ENCODE peak calls at places on chromosomes 11 and 22, in five cellular contexts. D is spleen; J is CD4-positive, alpha-beta memory T cell; K is adrenal gland; Q is pancreas. S is an unnamed sample. For H3K9me3, the result is how much of the 10 kb centered on the place peaks cover.

GRCh38 chr11:548700-549603 is 11.6 kb downstream of the LMNTD2 start:
- DNase-seq in D (peak), J (no peak), K (no peak), Q (peak), S (peak)

GRCh38 chr22:24592846-24593809 is at the start of gene LRRC75B:
- DNase-seq in D (peak), J (no peak), K (peak), Q (peak), S (peak)

GRCh38 chr11:72614381-72614780 is 59.8 kb downstream of the PDE2A start:
- DNase-seq in D (no peak), J (no peak), K (peak), Q (no peak), S (no peak)

GRCh38 chr11:118200901-118201680 is 23.7 kb downstream of the JAML start:
- DNase-seq in D (no peak), J (peak), K (no peak), Q (no peak), S (no peak)

GRCh38 chr11:92211576-92212167 is 12.9 kb upstream of the FAT3 start:
- DNase-seq in D (no peak), J (no peak), K (peak), Q (no peak), S (peak)

GRCh38 chr22:25143161-25144076 is 56.2 kb upstream of the CRYBB3 start:
- DNase-seq in D (no peak), J (no peak), K (no peak), Q (no peak), S (no peak)

GRCh38 chr11:31824791-31825452 is 13.8 kb upstream of the PAX6 start:
- DNase-seq in D (no peak), J (no peak), K (no peak), Q (no peak), S (no peak)

GRCh38 chr11:114964676-114965214 is 286.4 kb downstream of the NXPE2 start:
- DNase-seq in D (no peak), J (no peak), K (no peak), Q (no peak), S (no peak)

GRCh38 chr11:130718118-130718517 is 198.2 kb downstream of the SNX19 start:
- DNase-seq in D (no peak), J (no peak), K (no peak), Q (no peak), S (no peak)

GRCh38 chr22:34966980-34967379 is 99.0 kb upstream of the ISX start:
- DNase-seq in D (no peak), J (no peak), K (no peak), Q (no peak), S (no peak)

GRCh38 chr11:129368889-129369672 is 6.6 kb upstream of the BARX2 start:
- DNase-seq in D (no peak), J (no peak), K (no peak), Q (no peak), S (no peak)

GRCh38 chr11:100515087-100515486 is 172.0 kb upstream of the ARHGAP42 start:
- DNase-seq in D (no peak), J (no peak), K (no peak), Q (no peak), S (no peak)
- H3K27ac ChIP-seq in D (no peak), J (no peak), K (no peak), Q (no peak), S (no peak)

GRCh38 chr11:29518389-29519174 is 498.2 kb downstream of the KCNA4 start:
- DNase-seq in D (no peak), J (no peak), K (no peak), Q (no peak), S (no peak)
- H3K9me3 ChIP-seq in D (under half), J (under half), K (under half), Q (under half), S (under half)

GRCh38 chr11:65556470-65557279 is 1.5 kb downstream of the LTBP3 start:
- DNase-seq in D (no peak), J (no peak), K (peak), Q (peak), S (no peak)

GRCh38 chr11:65555693-65556231 is 2.4 kb downstream of the LTBP3 start:
- DNase-seq in D (peak), J (no peak), K (peak), Q (peak), S (peak)

GRCh38 chr11:65558002-65558784 is at the start of gene LTBP3:
- DNase-seq in D (peak), J (no peak), K (peak), Q (peak), S (peak)

GRCh38 chr11:65558785-65559509 is 788 bp upstream of the LTBP3 start:
- DNase-seq in D (peak), J (no peak), K (no peak), Q (peak), S (peak)

DNA sequence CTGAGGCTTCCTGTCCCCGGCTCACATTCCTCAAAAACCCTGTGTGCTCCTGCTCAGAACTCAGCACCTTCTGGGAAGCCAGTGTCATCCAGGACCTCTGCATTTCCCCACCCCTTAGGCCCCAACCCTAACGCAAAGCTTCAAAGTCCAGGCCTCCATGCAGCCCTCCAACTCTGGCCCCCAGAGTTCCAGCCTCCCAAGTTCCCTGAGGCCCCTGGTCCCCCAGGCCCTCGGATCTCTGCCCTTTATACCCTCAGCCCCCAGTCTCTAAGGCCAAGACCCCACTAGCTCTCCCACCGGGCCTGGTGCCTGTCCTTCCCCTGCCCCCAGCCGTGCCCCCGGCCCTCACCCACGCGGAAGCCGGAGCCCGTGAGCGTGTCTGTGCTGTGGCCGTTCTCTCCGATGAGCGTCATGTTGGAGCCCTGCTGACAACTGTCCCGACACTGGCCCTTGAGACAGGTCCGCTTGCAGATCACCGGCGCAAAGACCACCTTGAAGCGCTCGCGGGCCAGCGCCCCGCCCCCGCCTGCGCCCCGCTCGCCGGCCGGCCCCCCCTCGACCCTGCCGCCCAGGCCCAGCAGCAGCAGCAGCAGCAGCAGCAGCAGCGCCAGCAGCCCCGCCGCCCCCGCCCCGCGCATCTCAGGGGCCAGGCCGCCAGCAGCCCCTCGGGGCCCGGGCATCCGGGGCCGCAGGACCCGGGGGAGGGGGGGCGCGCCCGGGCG is 718 bp downstream of the LTBP3 start:
- DNase-seq in D (peak), J (no peak), K (no peak), Q (peak), S (no peak)
- H3K27ac ChIP-seq in D (peak), J (peak), K (peak), Q (peak), S (peak)

GRCh38 chr22:49512471-49512870 is 315.2 kb downstream of the BRD1 start:
- DNase-seq in D (no peak), J (no peak), K (no peak), Q (no peak), S (no peak)
- H3K9me3 ChIP-seq in D (under half), J (under half), K (under half), Q (under half), S (under half)

DNA sequence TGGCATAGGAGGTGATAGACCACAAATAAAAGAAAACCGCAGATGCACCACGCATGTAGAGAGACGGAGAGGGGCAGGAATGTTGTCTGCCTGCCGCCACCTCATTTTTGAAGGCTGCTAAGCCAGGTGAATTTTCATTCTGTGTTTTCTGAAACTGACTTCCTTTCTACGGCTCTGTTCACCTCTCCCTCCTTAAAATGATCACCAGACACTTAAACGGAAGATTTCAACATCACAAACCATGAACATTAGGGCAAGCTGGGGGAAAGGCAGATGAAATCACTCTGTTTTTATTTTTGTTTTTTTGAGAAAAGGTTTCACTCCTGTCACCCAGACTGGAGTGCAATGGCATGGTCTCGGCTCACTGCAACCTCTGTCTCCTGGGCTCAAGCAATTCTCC is 232.4 kb downstream of the MIAT start:
- DNase-seq in D (no peak), J (no peak), K (no peak), Q (no peak), S (no peak)
- H3K27ac ChIP-seq in D (no peak), J (no peak), K (no peak), Q (no peak), S (no peak)